ENCODE peak calls at places on chromosome 9, in nine cellular contexts. V is T follicular helper cell; B is GM04504; M is uterus; N is AG09319; S is AG04450; O is HTR-8/SVneo; U is kidney epithelial cell; T is CD8-positive, alpha-beta memory T cell. Q is an unnamed sample.

GRCh38 chr9:133396952-133397351 is 20.8 kb downstream of the STKLD1 start:
- DNase-seq in B (no peak), M (no peak), N (no peak), V (no peak), T (no peak), U (no peak), O (no peak), S (no peak), Q (no peak)

GRCh38 chr9:73038613-73039012 is 85.8 kb upstream of the ALDH1A1 start:
- DNase-seq in M (peak), N (peak), T (no peak), U (no peak), S (no peak), O (no peak), V (no peak), B (no peak), Q (no peak)

GRCh38 chr9:33044677-33045282 is 19.7 kb downstream of the DNAJA1 start:
- DNase-seq in O (no peak), M (no peak), B (no peak), U (no peak), V (no peak), T (no peak), N (no peak), S (no peak), Q (no peak)

GRCh38 chr9:82532504-82532903 is 530.4 kb downstream of the RASEF start:
- DNase-seq in T (no peak), O (no peak), M (no peak), B (no peak), V (no peak), S (no peak), N (no peak), U (peak), Q (no peak)

GRCh38 chr9:84277646-84278045 is 62.9 kb downstream of the SLC28A3 start:
- DNase-seq in O (no peak), T (no peak), B (no peak), N (no peak), V (no peak), U (peak), S (no peak), M (no peak), Q (no peak)

GRCh38 chr9:98563997-98564396 is 144.7 kb downstream of the GABBR2 start:
- DNase-seq in S (no peak), N (no peak), T (no peak), M (no peak), V (no peak), B (no peak), U (no peak), O (no peak), Q (no peak)

GRCh38 chr9:78133751-78134150 is 102.1 kb upstream of the CEP78 start:
- DNase-seq in S (no peak), O (no peak), U (no peak), N (no peak), V (no peak), B (no peak), T (no peak), M (no peak), Q (no peak)

GRCh38 chr9:124680714-124681390 is 90.3 kb downstream of the NR6A1 start:
- DNase-seq in O (no peak), S (no peak), B (no peak), M (no peak), N (no peak), U (no peak), V (no peak), T (no peak), Q (no peak)

GRCh38 chr9:1837453-1838084 is 177.6 kb upstream of the SMARCA2 start:
- DNase-seq in T (no peak), B (peak), U (no peak), V (no peak), N (no peak), S (no peak), O (peak), M (no peak), Q (peak)

GRCh38 chr9:124503713-124504529 is 3.3 kb downstream of the NR5A1 start:
- DNase-seq in B (no peak), N (no peak), S (no peak), U (no peak), O (no peak), V (no peak), T (no peak), M (no peak), Q (no peak)

GRCh38 chr9:137366891-137367381 is 56.0 kb downstream of the EXD3 start:
- DNase-seq in S (no peak), O (no peak), U (no peak), V (no peak), T (no peak), N (no peak), B (no peak), M (peak), Q (no peak)

GRCh38 chr9:115099891-115100290 is 18.1 kb downstream of the TNC start:
- DNase-seq in V (no peak), S (no peak), O (no peak), U (no peak), T (no peak), M (no peak), B (no peak), N (no peak), Q (no peak)

GRCh38 chr9:133782157-133783130 is 44.3 kb upstream of the SARDH start:
- DNase-seq in M (peak), O (peak), S (peak), B (peak), T (peak), N (peak), V (peak), U (peak), Q (peak)

GRCh38 chr9:122056484-122056883 is 36.6 kb downstream of the TTLL11 start:
- DNase-seq in O (peak), V (no peak), U (no peak), S (no peak), B (no peak), T (no peak), N (no peak), M (no peak), Q (no peak)

GRCh38 chr9:5510360-5510931 is at the start of gene PDCD1LG2:
- DNase-seq in U (no peak), M (no peak), V (no peak), S (peak), O (no peak), B (no peak), N (no peak), T (no peak), Q (peak)

GRCh38 chr9:86601697-86602096 is 247.5 kb upstream of the TUT7 start:
- DNase-seq in S (no peak), N (no peak), T (no peak), O (no peak), U (no peak), B (no peak), V (no peak), M (no peak), Q (peak)

GRCh38 chr9:72203205-72203803 is 54.1 kb downstream of the GDA start:
- DNase-seq in O (peak), M (no peak), T (no peak), V (no peak), U (no peak), N (no peak), S (no peak), B (peak), Q (peak)

GRCh38 chr9:92254401-92255337 is 38.8 kb downstream of the IARS1 start:
- DNase-seq in T (no peak), U (no peak), S (no peak), N (no peak), M (no peak), B (no peak), V (no peak), O (no peak), Q (no peak)

GRCh38 chr9:107612136-107612535 is 122.6 kb upstream of the KLF4 start:
- DNase-seq in T (no peak), V (no peak), N (no peak), O (no peak), S (no peak), B (no peak), U (no peak), M (peak), Q (no peak)

GRCh38 chr9:87587356-87587745 is 89.7 kb downstream of the DAPK1 start:
- DNase-seq in U (no peak), S (no peak), V (no peak), O (no peak), B (no peak), T (no peak), M (no peak), N (no peak), Q (no peak)

GRCh38 chr9:124344291-124345050 is 70.8 kb downstream of the PSMB7 start:
- DNase-seq in M (no peak), S (no peak), B (no peak), O (no peak), U (no peak), V (no peak), N (no peak), T (no peak), Q (no peak)

GRCh38 chr9:93492327-93492726 is 38.9 kb upstream of the FAM120AOS start:
- DNase-seq in V (no peak), B (no peak), M (no peak), N (no peak), O (no peak), S (no peak), T (no peak), U (no peak), Q (no peak)

GRCh38 chr9:131138676-131139075 is 13.3 kb downstream of the NUP214 start:
- DNase-seq in O (no peak), V (no peak), T (no peak), S (no peak), U (no peak), B (no peak), N (no peak), M (no peak), Q (no peak)

GRCh38 chr9:123604861-123605260 is 248.9 kb downstream of the CRB2 start:
- DNase-seq in T (no peak), U (no peak), B (no peak), V (no peak), M (no peak), O (no peak), N (no peak), S (no peak), Q (no peak)

GRCh38 chr9:95778957-95779356 is 96.5 kb upstream of the ERCC6L2 start:
- DNase-seq in U (peak), T (no peak), V (no peak), M (peak), N (peak), O (no peak), B (no peak), S (peak), Q (peak)

GRCh38 chr9:109558718-109559151 is 60.6 kb upstream of the PTPN3 start:
- DNase-seq in O (no peak), M (no peak), S (no peak), U (no peak), T (no peak), N (no peak), V (no peak), B (no peak), Q (no peak)

GRCh38 chr9:109254317-109254716 is 66.5 kb downstream of the EPB41L4B start:
- DNase-seq in V (no peak), U (no peak), B (no peak), M (no peak), T (no peak), N (peak), O (no peak), S (peak), Q (no peak)

GRCh38 chr9:34520505-34521385 is 2.0 kb downstream of the ENHO start:
- DNase-seq in M (no peak), B (no peak), N (no peak), O (no peak), S (no peak), V (no peak), U (no peak), T (no peak), Q (no peak)

GRCh38 chr9:33795281-33795680 is at the start of gene PRSS3:
- DNase-seq in M (no peak), U (no peak), B (no peak), S (no peak), T (no peak), O (no peak), N (no peak), V (no peak), Q (no peak)

GRCh38 chr9:33198163-33198562 is 31.0 kb upstream of the B4GALT1 start:
- DNase-seq in O (no peak), B (peak), N (no peak), M (peak), T (no peak), V (no peak), S (no peak), U (no peak), Q (no peak)

GRCh38 chr9:113651896-113652295 is 188.4 kb downstream of the RGS3 start:
- DNase-seq in T (no peak), M (no peak), S (no peak), U (no peak), B (no peak), N (no peak), O (no peak), V (no peak), Q (no peak)

GRCh38 chr9:82020341-82020740 is 31.8 kb downstream of the SPATA31D1 start:
- DNase-seq in O (no peak), V (no peak), S (no peak), N (no peak), B (no peak), M (no peak), U (no peak), T (no peak), Q (no peak)

GRCh38 chr9:19460258-19460657 is 51.4 kb downstream of the ACER2 start:
- DNase-seq in B (no peak), S (no peak), N (no peak), O (no peak), U (no peak), T (no peak), V (no peak), M (no peak), Q (no peak)